ENCODE peak calls at places on chromosomes 1 and 21, in seven cellular contexts. S, T, A, C, X, L and F are unnamed samples.

GRCh38 chr1:48644190-48644930 is 132.3 kb downstream of the BEND5 start:
- DNase-seq in S (no peak), T (no peak), A (no peak), C (no peak), X (no peak), L (no peak), F (no peak)

GRCh38 chr1:43238104-43238503 is 31.7 kb upstream of the TMEM125 start:
- DNase-seq in S (no peak), T (peak), A (peak), C (peak), X (peak), L (peak), F (peak)

GRCh38 chr1:19341201-19342076 is 29.3 kb downstream of the SLC66A1 start:
- DNase-seq in S (no peak), T (peak), A (peak), C (peak), X (peak), L (peak), F (peak)

GRCh38 chr1:17520041-17520440 is 19.5 kb upstream of the ARHGEF10L start:
- DNase-seq in S (no peak), T (peak), A (no peak), C (no peak), X (no peak), L (no peak), F (peak)

GRCh38 chr1:43011020-43011419 is 52.4 kb upstream of the SLC2A1 start:
- DNase-seq in S (no peak), T (no peak), A (peak), C (peak), X (no peak), L (no peak), F (no peak)

GRCh38 chr1:97204468-97204867 is 482.9 kb downstream of the PTBP2 start:
- DNase-seq in S (no peak), T (no peak), A (no peak), C (no peak), X (no peak), L (no peak), F (no peak)

GRCh38 chr1:184222561-184223157 is 164.2 kb upstream of the C1orf21 start:
- DNase-seq in S (peak), T (peak), A (peak), C (peak), X (peak), L (no peak), F (peak)

GRCh38 chr1:90347366-90347765 is 352.5 kb downstream of the ZNF326 start:
- DNase-seq in S (no peak), T (no peak), A (no peak), C (no peak), X (no peak), L (no peak), F (no peak)

GRCh38 chr1:153790996-153791855 is 16.0 kb downstream of the SLC27A3 start:
- DNase-seq in S (peak), T (no peak), A (no peak), C (peak), X (no peak), L (no peak), F (no peak)

GRCh38 chr1:15902882-15903281 is 55.4 kb downstream of the SPEN start:
- DNase-seq in S (no peak), T (no peak), A (no peak), C (no peak), X (no peak), L (no peak), F (no peak)

GRCh38 chr1:43554444-43554992 is 23.8 kb downstream of the PTPRF start:
- DNase-seq in S (no peak), T (peak), A (peak), C (peak), X (peak), L (no peak), F (peak)

GRCh38 chr1:7538849-7539771 is 232.0 kb upstream of the VAMP3 start:
- DNase-seq in S (no peak), T (no peak), A (no peak), C (no peak), X (peak), L (no peak), F (no peak)

GRCh38 chr1:147152772-147153171 is 19.5 kb downstream of the PRKAB2 start:
- DNase-seq in S (no peak), T (no peak), A (no peak), C (no peak), X (no peak), L (no peak), F (no peak)

GRCh38 chr1:202216691-202217090 is 23.1 kb downstream of the LGR6 start:
- DNase-seq in S (no peak), T (no peak), A (no peak), C (no peak), X (no peak), L (no peak), F (peak)

GRCh38 chr1:203126866-203127671 is 457 bp upstream of the ADORA1 start:
- DNase-seq in S (no peak), T (no peak), A (no peak), C (no peak), X (no peak), L (no peak), F (no peak)

GRCh38 chr1:21577933-21578332 is 68.7 kb downstream of the ALPL start:
- DNase-seq in S (no peak), T (no peak), A (no peak), C (no peak), X (no peak), L (no peak), F (no peak)

GRCh38 chr1:177274687-177275211 is 104.0 kb downstream of the BRINP2 start:
- DNase-seq in S (no peak), T (no peak), A (no peak), C (no peak), X (no peak), L (no peak), F (no peak)

GRCh38 chr21:45455321-45456013 is 50.5 kb downstream of the COL18A1 start:
- DNase-seq in S (no peak), T (no peak), A (no peak), C (no peak), X (no peak), L (no peak), F (peak)

GRCh38 chr1:230382060-230382491 is 44.1 kb downstream of the PGBD5 start:
- DNase-seq in S (no peak), T (no peak), A (peak), C (no peak), X (no peak), L (peak), F (peak)

GRCh38 chr1:222754386-222755139 is 17.6 kb downstream of the FAM177B start:
- DNase-seq in S (no peak), T (no peak), A (no peak), C (no peak), X (no peak), L (no peak), F (no peak)

GRCh38 chr1:90122679-90123340 is 127.9 kb downstream of the ZNF326 start:
- DNase-seq in S (no peak), T (no peak), A (no peak), C (no peak), X (no peak), L (no peak), F (no peak)

GRCh38 chr1:2971146-2971501 is 50.1 kb upstream of the ACTRT2 start:
- DNase-seq in S (no peak), T (no peak), A (no peak), C (no peak), X (no peak), L (no peak), F (no peak)

GRCh38 chr1:166032901-166033371 is 133.9 kb downstream of the FAM78B start:
- DNase-seq in S (no peak), T (no peak), A (no peak), C (no peak), X (no peak), L (no peak), F (peak)

GRCh38 chr1:84669831-84670230 is 20.4 kb downstream of the SSX2IP start:
- DNase-seq in S (no peak), T (no peak), A (no peak), C (no peak), X (no peak), L (no peak), F (no peak)

GRCh38 chr21:16624468-16625102 is 888.3 kb upstream of the CXADR start:
- DNase-seq in S (no peak), T (no peak), A (no peak), C (no peak), X (peak), L (no peak), F (no peak)

GRCh38 chr1:234148816-234149215 is 224.4 kb upstream of the COA6 start:
- DNase-seq in S (no peak), T (no peak), A (no peak), C (no peak), X (no peak), L (no peak), F (no peak)

GRCh38 chr1:234150892-234151291 is 222.4 kb upstream of the COA6 start:
- DNase-seq in S (no peak), T (no peak), A (no peak), C (no peak), X (no peak), L (no peak), F (no peak)

GRCh38 chr1:234149217-234149616 is 224.0 kb upstream of the COA6 start:
- DNase-seq in S (no peak), T (no peak), A (no peak), C (no peak), X (no peak), L (no peak), F (no peak)

DNA sequence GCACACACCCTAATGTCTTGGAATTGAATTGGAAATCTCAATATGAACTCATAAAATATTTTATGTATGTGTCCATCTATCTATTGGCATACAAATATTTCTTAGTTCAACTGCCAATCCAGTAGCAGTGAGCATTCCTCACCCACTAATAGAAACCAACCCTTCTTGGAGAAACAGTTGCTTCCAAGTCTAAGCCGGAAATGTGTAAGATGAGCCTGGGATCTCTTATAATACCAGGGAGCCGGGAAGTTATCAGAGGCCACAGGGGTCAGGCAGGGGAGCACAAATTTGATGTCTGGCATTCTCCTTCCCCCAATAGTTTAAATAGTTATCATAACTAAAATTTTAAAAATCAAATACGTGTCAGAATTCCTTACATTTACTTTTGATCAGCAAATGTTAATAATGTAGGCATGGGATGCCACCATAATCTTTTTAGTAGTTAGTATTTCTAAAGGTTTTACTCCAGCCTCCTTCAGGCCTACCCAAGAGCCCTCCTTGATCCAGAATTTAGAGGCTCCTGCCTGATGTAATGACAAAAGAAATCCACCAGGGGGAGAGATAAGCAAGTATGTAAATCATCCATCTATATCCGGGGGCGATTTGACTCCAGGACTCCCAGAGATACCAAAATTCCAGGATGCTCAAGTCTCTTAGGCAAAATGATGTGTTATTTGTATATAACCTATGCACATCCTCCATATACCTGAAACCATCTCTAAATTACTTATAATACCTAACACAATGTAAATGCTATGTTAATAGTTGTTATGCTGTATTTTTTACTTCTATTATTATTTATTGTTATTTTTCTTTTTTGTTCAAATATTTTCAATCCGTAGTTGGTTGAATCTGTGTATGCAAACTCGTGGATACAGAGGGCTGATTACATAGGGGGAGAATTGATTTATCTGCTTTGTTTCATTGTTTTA is 218.7 kb upstream of the COA6 start:
- DNase-seq in S (peak), T (peak), A (peak), C (peak), X (peak), L (peak), F (peak)
- TF ChIP-seq JUND in S (no peak), T (no peak), A (no peak), C (no peak), X (no peak), L (no peak), F (no peak)

GRCh38 chr1:178609015-178609414 is 96.1 kb downstream of the TEX35 start:
- DNase-seq in S (no peak), T (no peak), A (no peak), C (no peak), X (no peak), L (no peak), F (no peak)

GRCh38 chr1:178607718-178608408 is 95.0 kb downstream of the TEX35 start:
- DNase-seq in S (peak), T (no peak), A (no peak), C (no peak), X (no peak), L (no peak), F (no peak)

GRCh38 chr1:178614286-178614685 is 101.4 kb downstream of the TEX35 start:
- DNase-seq in S (no peak), T (no peak), A (peak), C (peak), X (no peak), L (no peak), F (no peak)

GRCh38 chr1:178613271-178613945 is 100.5 kb downstream of the TEX35 start:
- DNase-seq in S (no peak), T (no peak), A (no peak), C (no peak), X (no peak), L (no peak), F (no peak)

GRCh38 chr1:178612261-178612660 is 99.4 kb downstream of the TEX35 start:
- DNase-seq in S (no peak), T (no peak), A (no peak), C (no peak), X (no peak), L (no peak), F (no peak)
- TF ChIP-seq JUND in S (no peak), T (no peak), A (no peak), C (no peak), X (peak), L (no peak), F (no peak)

GRCh38 chr21:35136586-35137254 is 87.6 kb upstream of the RUNX1 start:
- DNase-seq in S (no peak), T (peak), A (peak), C (peak), X (no peak), L (no peak), F (no peak)

GRCh38 chr21:35139382-35139715 is 90.2 kb upstream of the RUNX1 start:
- DNase-seq in S (no peak), T (no peak), A (no peak), C (no peak), X (no peak), L (no peak), F (no peak)

GRCh38 chr21:35136106-35136505 is 87.0 kb upstream of the RUNX1 start:
- DNase-seq in S (no peak), T (no peak), A (no peak), C (no peak), X (no peak), L (no peak), F (no peak)

GRCh38 chr21:35138665-35139381 is 89.7 kb upstream of the RUNX1 start:
- DNase-seq in S (no peak), T (peak), A (no peak), C (peak), X (no peak), L (no peak), F (no peak)

DNA sequence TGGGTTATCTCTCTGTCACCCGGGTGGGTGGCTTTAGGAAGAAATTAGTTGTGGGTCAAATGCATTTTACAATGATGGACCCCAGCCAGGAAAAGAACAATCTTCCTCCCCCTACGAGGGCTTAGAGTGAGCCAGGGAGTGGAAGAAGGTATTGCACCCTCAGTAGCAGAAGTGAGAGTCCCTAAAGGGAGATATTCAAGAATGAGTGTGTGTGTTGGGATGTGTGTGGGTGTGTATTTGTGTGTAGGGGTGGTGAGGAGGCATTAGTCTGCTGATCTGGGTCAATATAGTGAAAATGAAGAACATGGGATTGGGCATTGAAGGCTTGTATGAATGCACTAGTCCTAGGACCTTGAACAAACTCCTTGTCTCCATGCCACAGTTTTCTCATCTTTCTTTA is 85.2 kb upstream of the RUNX1 start:
- DNase-seq in S (no peak), T (no peak), A (no peak), C (no peak), X (no peak), L (no peak), F (no peak)
- TF ChIP-seq JUND in S (no peak), T (no peak), A (no peak), C (no peak), X (no peak), L (no peak), F (no peak)

DNA sequence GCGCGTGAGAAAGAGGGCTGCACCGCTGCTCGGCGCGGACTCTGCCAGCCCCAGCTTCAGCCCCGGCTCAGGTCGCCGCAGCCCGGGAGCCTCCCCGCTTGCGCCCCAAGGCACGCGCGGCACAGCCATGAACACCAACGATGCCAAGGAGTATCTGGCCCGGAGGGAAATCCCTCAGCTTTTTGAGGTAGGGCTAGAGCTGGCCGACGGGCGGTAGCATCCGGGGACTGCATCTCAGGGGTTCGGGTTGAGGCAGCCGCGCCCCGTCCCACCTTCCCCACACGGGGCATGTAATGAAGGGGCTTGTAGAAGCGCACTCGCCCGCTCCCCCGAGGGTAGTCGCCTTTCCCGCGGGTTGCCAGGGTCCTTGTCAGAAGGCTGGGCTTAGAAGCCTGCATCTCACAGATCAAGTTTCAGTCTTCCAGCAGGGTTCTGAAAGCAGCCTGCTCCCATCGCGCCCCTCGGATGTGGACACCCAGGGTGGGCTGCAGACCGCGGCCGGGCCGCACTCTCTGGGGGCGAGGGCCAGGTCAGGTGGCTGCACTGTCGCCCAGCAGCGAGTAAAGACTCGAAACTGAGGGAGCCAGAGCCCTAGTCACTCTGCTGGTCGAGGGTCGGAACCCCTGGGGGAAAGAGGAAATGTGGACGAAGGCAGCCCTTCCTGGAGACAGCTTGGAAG is 507 bp downstream of the AK5 start:
- DNase-seq in S (no peak), T (no peak), A (no peak), C (no peak), X (no peak), L (no peak), F (peak)
- TF ChIP-seq JUND in S (no peak), T (no peak), A (no peak), C (no peak), X (no peak), L (no peak), F (no peak)

DNA sequence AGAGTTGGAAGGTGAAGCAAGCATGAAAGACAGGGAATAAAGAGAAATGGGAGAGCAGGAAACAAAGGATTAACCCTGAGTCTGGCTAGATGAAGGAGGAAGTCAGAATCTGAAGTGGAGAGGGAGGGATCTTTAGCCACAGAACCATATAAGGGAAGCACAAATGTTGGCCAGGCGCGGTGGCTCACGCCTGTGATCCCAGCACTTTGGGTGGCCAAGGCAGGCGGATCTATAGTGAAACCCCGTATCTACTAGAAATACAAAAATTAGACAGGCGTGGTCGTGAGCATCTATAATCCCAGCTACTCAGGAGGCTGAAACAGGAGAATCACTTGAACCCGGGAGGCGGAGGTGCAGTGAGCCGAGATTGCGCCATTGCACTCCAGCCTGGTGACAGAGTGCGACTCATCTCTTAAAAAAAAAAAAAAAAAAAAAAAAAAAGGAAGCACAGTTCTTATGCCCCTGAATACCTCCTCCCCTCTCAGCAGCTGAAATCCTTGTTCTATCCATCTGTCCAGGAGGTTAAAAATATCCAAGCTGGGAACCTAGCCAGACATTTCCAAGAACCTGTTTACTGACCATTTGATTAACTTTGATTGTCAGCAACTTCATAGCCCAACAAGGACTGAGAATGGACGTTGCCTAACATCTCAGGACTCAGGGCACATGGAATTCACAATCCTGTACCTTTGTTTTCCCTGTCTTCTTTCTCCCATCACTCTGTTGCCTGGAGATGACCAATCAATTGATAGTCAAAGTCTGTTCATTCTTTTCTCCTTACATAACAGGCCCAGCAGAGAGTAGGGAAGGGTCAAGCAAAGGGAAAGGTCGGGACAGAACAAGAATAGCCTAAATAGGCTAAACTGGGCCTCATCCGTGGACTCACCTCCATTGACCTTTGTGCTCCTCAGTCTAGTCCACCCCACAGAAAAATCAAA is 10.6 kb downstream of the TXNIP start:
- DNase-seq in S (no peak), T (peak), A (peak), C (no peak), X (no peak), L (no peak), F (no peak)
- TF ChIP-seq JUND in S (no peak), T (peak), A (no peak), C (peak), X (peak), L (no peak), F (no peak)

GRCh38 chr1:162192323-162192678 is 122.8 kb downstream of the NOS1AP start:
- DNase-seq in S (no peak), T (no peak), A (no peak), C (no peak), X (no peak), L (no peak), F (no peak)

GRCh38 chr1:162192763-162193162 is 123.3 kb downstream of the NOS1AP start:
- DNase-seq in S (no peak), T (no peak), A (no peak), C (no peak), X (no peak), L (no peak), F (no peak)

GRCh38 chr1:162193815-162194214 is 124.3 kb downstream of the NOS1AP start:
- DNase-seq in S (no peak), T (no peak), A (no peak), C (no peak), X (no peak), L (no peak), F (no peak)

GRCh38 chr1:162193201-162193600 is 123.7 kb downstream of the NOS1AP start:
- DNase-seq in S (no peak), T (no peak), A (no peak), C (no peak), X (no peak), L (no peak), F (no peak)

GRCh38 chr1:162191396-162192322 is 122.2 kb downstream of the NOS1AP start:
- DNase-seq in S (no peak), T (no peak), A (no peak), C (peak), X (no peak), L (no peak), F (no peak)
- TF ChIP-seq JUND in S (no peak), T (no peak), A (no peak), C (no peak), X (no peak), L (no peak), F (no peak)

GRCh38 chr1:192879416-192879815 is 70.6 kb downstream of the RGS2 start:
- DNase-seq in S (no peak), T (no peak), A (peak), C (peak), X (no peak), L (no peak), F (no peak)
- TF ChIP-seq JUND in S (no peak), T (peak), A (no peak), C (no peak), X (no peak), L (no peak), F (no peak)